ENCODE peak calls at places on chromosome 11, in four cellular contexts. Q, K, S and Y are unnamed samples.

GRCh38 chr11:59078435-59078834 is 7.7 kb upstream of the GLYATL1B start:
- DNase-seq in K (no peak), S (no peak), Q (no peak), Y (no peak)

GRCh38 chr11:72543849-72544535 is 109.7 kb upstream of the CLPB start:
- DNase-seq in S (no peak), K (no peak), Q (no peak), Y (no peak)

GRCh38 chr11:29171350-29171950 is 845.4 kb downstream of the KCNA4 start:
- DNase-seq in K (no peak), Q (no peak), S (no peak), Y (no peak)

GRCh38 chr11:18203723-18204122 is 31.1 kb downstream of the MRGPRX4 start:
- DNase-seq in K (peak; percentile 31), S (peak; percentile 26), Q (no peak), Y (peak; percentile 55)

GRCh38 chr11:85779956-85780640 is 30.8 kb downstream of the SYTL2 start:
- DNase-seq in S (no peak), K (no peak), Q (no peak), Y (no peak)

GRCh38 chr11:108958446-108959123 is 293.7 kb downstream of the DDX10 start:
- DNase-seq in Q (no peak), S (no peak), K (no peak), Y (no peak)

GRCh38 chr11:13955971-13956421 is 6.5 kb upstream of the SPON1 start:
- DNase-seq in Q (no peak), K (peak; percentile 58), S (peak; percentile 67), Y (peak; percentile 52)

GRCh38 chr11:131763193-131763890 is 392.9 kb downstream of the NTM start:
- DNase-seq in Q (no peak), K (no peak), S (no peak), Y (no peak)

GRCh38 chr11:441418-442274 is at the start of gene ANO9:
- DNase-seq in S (peak; percentile 81), Q (no peak), K (peak; percentile 39), Y (peak; percentile 65)

GRCh38 chr11:118015385-118015841 is 29.2 kb downstream of the IL10RA start:
- DNase-seq in Q (no peak), K (no peak), S (no peak), Y (no peak)

GRCh38 chr11:35424157-35424945 is 5.0 kb upstream of the SLC1A2 start:
- DNase-seq in S (no peak), Q (no peak), K (no peak), Y (no peak)

GRCh38 chr11:88345949-88346348 is 8.4 kb upstream of the CTSC start:
- DNase-seq in Q (no peak), S (no peak), K (no peak), Y (no peak)

GRCh38 chr11:2376751-2377451 is at the start of gene CD81:
- DNase-seq in S (peak; percentile 89), K (no peak), Q (no peak), Y (peak; percentile 53)

GRCh38 chr11:121071456-121072236 is 29.4 kb upstream of the TECTA start:
- DNase-seq in K (peak; percentile 70), S (no peak), Q (no peak), Y (no peak)

GRCh38 chr11:44658451-44658850 is 68.3 kb upstream of the TSPAN18 start:
- DNase-seq in Q (no peak), S (no peak), K (no peak), Y (peak; percentile 52)
- TF ChIP-seq CTCF in Q (peak; percentile 44), S (peak; percentile 50), K (peak; percentile 11), Y (no peak)

DNA sequence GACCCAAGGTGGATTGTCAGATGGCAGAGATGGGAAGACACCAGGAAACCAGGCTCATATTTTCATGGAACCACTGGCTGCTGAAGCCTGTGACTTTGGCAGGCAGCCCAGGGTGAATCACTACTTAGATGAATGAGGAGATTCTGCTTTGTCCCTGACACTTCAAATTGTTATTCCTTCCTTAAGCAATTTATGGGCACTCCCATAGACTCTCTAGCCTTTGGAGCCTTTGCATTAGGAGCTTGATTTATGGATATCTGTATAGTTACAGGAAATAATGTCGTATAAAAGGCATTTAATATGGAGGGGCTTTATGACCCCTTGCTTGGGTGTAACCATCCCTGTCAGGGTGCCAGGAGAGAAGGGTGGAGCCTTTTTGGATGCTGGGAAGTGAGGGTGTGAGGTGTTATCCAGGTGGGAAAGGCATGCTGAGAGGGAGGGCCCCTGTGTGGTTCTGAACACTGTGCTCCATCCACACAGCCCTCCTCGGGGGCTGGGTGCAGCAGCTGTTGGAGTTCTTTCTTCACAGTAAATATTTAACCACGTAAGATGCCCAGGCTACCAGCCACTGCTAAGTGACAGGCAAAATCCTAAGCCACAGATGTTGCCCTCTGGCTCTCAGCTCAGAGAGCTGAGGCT is 35.3 kb downstream of the IL18 start:
- DNase-seq in K (no peak), Q (no peak), S (no peak), Y (no peak)
- TF ChIP-seq NR2C2 in K (no peak), Q (no peak), S (no peak), Y (no peak)

GRCh38 chr11:70796601-70797000 is 398.3 kb downstream of the CTTN start:
- DNase-seq in K (no peak), S (peak; percentile 34), Q (no peak), Y (peak; percentile 46)

GRCh38 chr11:70785372-70785771 is 387.0 kb downstream of the CTTN start:
- DNase-seq in S (no peak), K (no peak), Q (no peak), Y (no peak)

GRCh38 chr11:70788247-70789022 is 390.1 kb downstream of the CTTN start:
- DNase-seq in K (no peak), S (peak; percentile 19), Q (no peak), Y (no peak)

GRCh38 chr11:70786021-70786665 is 387.8 kb downstream of the CTTN start:
- DNase-seq in K (no peak), Q (no peak), S (no peak), Y (no peak)

GRCh38 chr11:70790671-70791300 is 392.5 kb downstream of the CTTN start:
- DNase-seq in Q (no peak), S (no peak), K (no peak), Y (peak; percentile 57)
- TF ChIP-seq CTCF in Q (no peak), S (no peak), K (peak; percentile 42), Y (peak; percentile 21)

DNA sequence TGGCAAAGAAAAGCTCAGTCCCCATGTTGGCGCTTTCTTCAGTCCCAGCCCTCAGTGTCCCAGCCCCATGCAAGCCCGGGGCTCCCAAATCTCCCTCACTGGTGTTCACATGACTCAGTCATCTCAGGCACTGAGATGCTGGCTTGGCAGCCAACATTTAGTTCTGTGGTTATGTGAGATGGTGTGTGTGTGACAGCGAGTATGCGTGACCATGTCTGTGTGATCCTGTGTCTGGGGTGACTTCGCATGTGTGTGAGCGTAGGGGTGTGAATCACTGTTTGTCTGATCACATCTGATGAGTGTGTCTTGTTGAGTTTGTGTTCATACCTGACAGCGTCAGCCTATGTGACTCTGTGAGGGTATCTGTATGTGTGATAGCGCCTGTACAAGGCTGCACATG is 16.2 kb downstream of the CREB3L1 start:
- DNase-seq in K (no peak), Q (no peak), S (no peak), Y (no peak)
- TF ChIP-seq NR2C2 in K (no peak), Q (no peak), S (no peak), Y (no peak)

GRCh38 chr11:90635145-90635544 is 412.3 kb upstream of the CHORDC1 start:
- DNase-seq in K (no peak), Q (no peak), S (no peak), Y (no peak)

GRCh38 chr11:90635886-90636285 is 413.0 kb upstream of the CHORDC1 start:
- DNase-seq in S (no peak), K (peak; percentile 4), Q (no peak), Y (no peak)

DNA sequence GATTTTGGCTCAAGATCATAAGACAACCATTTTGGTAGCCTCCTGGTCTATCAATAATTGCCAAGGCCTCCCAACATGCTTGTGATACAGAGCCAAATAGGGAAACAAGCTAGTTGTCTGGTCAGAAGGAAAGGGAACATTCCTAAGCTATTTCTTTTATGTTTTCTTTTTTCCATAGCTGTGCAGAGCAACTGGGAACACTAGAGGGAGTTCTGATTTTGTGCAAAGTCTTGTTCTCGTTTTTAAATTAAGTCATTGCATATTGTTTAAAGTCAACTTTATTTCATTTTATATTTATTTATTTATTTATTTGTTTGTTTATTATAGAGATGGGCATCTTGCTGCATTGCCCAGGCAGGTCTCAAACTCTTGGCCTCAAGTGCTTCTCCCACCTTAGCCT is 416.8 kb upstream of the CHORDC1 start:
- DNase-seq in Q (no peak), K (no peak), S (no peak), Y (no peak)
- TF ChIP-seq CTCF in Q (peak; percentile 37), K (no peak), S (no peak), Y (no peak)

GRCh38 chr11:78168539-78169477 is 19.6 kb downstream of the KCTD21 start:
- DNase-seq in K (peak; percentile 64), Q (no peak), S (no peak), Y (no peak)
- TF ChIP-seq NR2C2 in K (no peak), Q (no peak), S (no peak), Y (no peak)